ENCODE peak calls at places on chromosome 10, in five cellular contexts. X is stimulated activated CD4-positive, alpha-beta T cell treated with anti-CD3 and anti-CD28 coated beads, Interleukin-2, amount 100 ng/mL, for 48 hours; Q is neuronal stem cell; F is mesendoderm; U is GM23248. K is an unnamed sample.

GRCh38 chr10:32412499-32412853 is 33.5 kb upstream of the CCDC7 start:
- DNase-seq in Q (no peak), X (no peak), U (peak), F (no peak), K (no peak)

GRCh38 chr10:97024181-97025073 is 161.3 kb downstream of the SLIT1 start:
- DNase-seq in U (peak), X (no peak), F (no peak), Q (no peak), K (no peak)

GRCh38 chr10:109968954-109969644 is 38.7 kb upstream of the ADD3 start:
- DNase-seq in F (peak), Q (no peak), U (no peak), X (no peak), K (no peak)

GRCh38 chr10:5064656-5065055 is 29.6 kb upstream of the AKR1C3 start:
- DNase-seq in X (no peak), F (no peak), Q (no peak), U (peak), K (no peak)

GRCh38 chr10:44981172-44982113 is 2.8 kb upstream of the DEPP1 start:
- DNase-seq in U (peak), F (no peak), X (no peak), Q (no peak), K (peak)

GRCh38 chr10:27600915-27601314 is 96.8 kb downstream of the RAB18 start:
- DNase-seq in F (no peak), Q (no peak), X (no peak), U (no peak), K (no peak)

GRCh38 chr10:108515821-108516220 is 1351.3 kb upstream of the SORCS1 start:
- DNase-seq in U (peak), X (no peak), F (no peak), Q (no peak), K (no peak)

GRCh38 chr10:74047304-74047703 is 49.4 kb downstream of the VCL start:
- DNase-seq in Q (no peak), U (peak), F (no peak), X (no peak), K (peak)

GRCh38 chr10:61754553-61755540 is 92.1 kb downstream of the CABCOCO1 start:
- DNase-seq in F (no peak), U (peak), Q (no peak), X (no peak), K (no peak)

GRCh38 chr10:61733358-61733940 is 70.7 kb downstream of the CABCOCO1 start:
- DNase-seq in F (peak), X (no peak), U (peak), Q (peak), K (peak)

GRCh38 chr10:21514101-21514807 is 11.2 kb downstream of the SKIDA1 start:
- DNase-seq in Q (no peak), X (no peak), F (no peak), U (no peak), K (no peak)

GRCh38 chr10:43254881-43255643 is 11.8 kb downstream of the RASGEF1A start:
- DNase-seq in U (no peak), X (no peak), Q (no peak), F (no peak), K (no peak)